ENCODE peak calls at places on chromosomes 2 and 18, in five cellular contexts. V, A, Z, E and R are unnamed samples.

GRCh38 chr2:221203846-221204245 is 368.3 kb downstream of the EPHA4 start:
- DNase-seq in Z (no peak), A (no peak), E (peak; percentile 27), V (no peak), R (no peak)

GRCh38 chr2:129936334-129936934 is 43.0 kb upstream of the RAB6C start:
- DNase-seq in A (no peak), Z (no peak), V (no peak), E (no peak), R (peak; percentile 81)

GRCh38 chr18:45014047-45014501 is 333.4 kb downstream of the SETBP1 start:
- DNase-seq in V (peak; percentile 82), E (no peak), A (no peak), Z (peak; percentile 69), R (no peak)

GRCh38 chr2:112491946-112492345 is 10.0 kb downstream of the TTL start:
- DNase-seq in A (no peak), E (no peak), Z (no peak), V (no peak), R (no peak)

GRCh38 chr2:154291511-154291910 is 407.0 kb upstream of the KCNJ3 start:
- DNase-seq in V (no peak), Z (no peak), A (no peak), E (no peak), R (no peak)

GRCh38 chr2:128381001-128381938 is 62.6 kb upstream of the HS6ST1 start:
- DNase-seq in Z (peak; percentile 21), V (no peak), E (peak; percentile 5), A (no peak), R (peak; percentile 34)

GRCh38 chr2:204274991-204275390 is 270.3 kb upstream of the PARD3B start:
- DNase-seq in Z (no peak), A (no peak), E (no peak), V (no peak), R (no peak)

GRCh38 chr18:73774836-73775509 is 372.7 kb downstream of the FBXO15 start:
- DNase-seq in Z (peak; percentile 23), V (no peak), A (no peak), E (peak; percentile 52), R (peak; percentile 59)

GRCh38 chr2:188678921-188679320 is 295.3 kb upstream of the COL3A1 start:
- DNase-seq in A (no peak), V (peak; percentile 76), E (no peak), Z (no peak), R (no peak)

GRCh38 chr18:39909706-39910105 is 2045.3 kb upstream of the PIK3C3 start:
- DNase-seq in A (no peak), V (no peak), Z (no peak), E (no peak), R (no peak)

GRCh38 chr18:9079863-9080528 is 22.5 kb upstream of the NDUFV2 start:
- DNase-seq in A (no peak), Z (no peak), V (no peak), E (no peak), R (no peak)

GRCh38 chr2:95072424-95072823 is 46.9 kb downstream of the MAL start:
- DNase-seq in E (no peak), A (no peak), Z (no peak), V (no peak), R (no peak)

GRCh38 chr2:50674876-50675275 is 357.1 kb downstream of the NRXN1 start:
- DNase-seq in A (no peak), E (no peak), V (no peak), Z (no peak), R (no peak)

GRCh38 chr2:83967854-83968253 is 491.2 kb downstream of the SUCLG1 start:
- DNase-seq in E (no peak), V (no peak), Z (no peak), A (peak; percentile 15), R (no peak)

GRCh38 chr18:77061946-77062517 is 70.6 kb downstream of the MBP start:
- DNase-seq in E (no peak), V (no peak), A (no peak), Z (no peak), R (peak; percentile 38)

GRCh38 chr2:235234711-235235110 is 259.1 kb upstream of the AGAP1 start:
- DNase-seq in Z (no peak), A (no peak), E (no peak), V (peak; percentile 22), R (no peak)

GRCh38 chr2:40292291-40292690 is 159.6 kb downstream of the SLC8A1 start:
- DNase-seq in A (no peak), E (no peak), Z (no peak), V (no peak), R (no peak)

GRCh38 chr2:178895171-178895570 is 87.9 kb upstream of the TTN start:
- DNase-seq in A (no peak), V (no peak), E (no peak), Z (no peak), R (no peak)

GRCh38 chr2:15890936-15891905 is 49.1 kb upstream of the MYCN start:
- DNase-seq in V (no peak), E (no peak), A (no peak), Z (no peak), R (peak; percentile 23)

GRCh38 chr2:172098650-172099471 is 3.8 kb downstream of the DLX2 start:
- DNase-seq in Z (no peak), V (peak; percentile 71), E (peak; percentile 48), A (no peak), R (no peak)

GRCh38 chr2:167925775-167926174 is 321.6 kb downstream of the STK39 start:
- DNase-seq in V (no peak), A (no peak), Z (no peak), E (no peak), R (no peak)

GRCh38 chr18:57440331-57441101 is 5.3 kb downstream of the ONECUT2 start:
- DNase-seq in V (no peak), Z (no peak), A (no peak), E (no peak), R (no peak)

GRCh38 chr2:236823230-236823629 is 253.6 kb downstream of the ACKR3 start:
- DNase-seq in V (no peak), E (no peak), A (no peak), Z (no peak), R (no peak)

GRCh38 chr2:25851740-25852503 is 26.4 kb downstream of the ASXL2 start:
- DNase-seq in E (no peak), Z (no peak), A (peak; percentile 41), V (peak; percentile 93), R (no peak)

DNA sequence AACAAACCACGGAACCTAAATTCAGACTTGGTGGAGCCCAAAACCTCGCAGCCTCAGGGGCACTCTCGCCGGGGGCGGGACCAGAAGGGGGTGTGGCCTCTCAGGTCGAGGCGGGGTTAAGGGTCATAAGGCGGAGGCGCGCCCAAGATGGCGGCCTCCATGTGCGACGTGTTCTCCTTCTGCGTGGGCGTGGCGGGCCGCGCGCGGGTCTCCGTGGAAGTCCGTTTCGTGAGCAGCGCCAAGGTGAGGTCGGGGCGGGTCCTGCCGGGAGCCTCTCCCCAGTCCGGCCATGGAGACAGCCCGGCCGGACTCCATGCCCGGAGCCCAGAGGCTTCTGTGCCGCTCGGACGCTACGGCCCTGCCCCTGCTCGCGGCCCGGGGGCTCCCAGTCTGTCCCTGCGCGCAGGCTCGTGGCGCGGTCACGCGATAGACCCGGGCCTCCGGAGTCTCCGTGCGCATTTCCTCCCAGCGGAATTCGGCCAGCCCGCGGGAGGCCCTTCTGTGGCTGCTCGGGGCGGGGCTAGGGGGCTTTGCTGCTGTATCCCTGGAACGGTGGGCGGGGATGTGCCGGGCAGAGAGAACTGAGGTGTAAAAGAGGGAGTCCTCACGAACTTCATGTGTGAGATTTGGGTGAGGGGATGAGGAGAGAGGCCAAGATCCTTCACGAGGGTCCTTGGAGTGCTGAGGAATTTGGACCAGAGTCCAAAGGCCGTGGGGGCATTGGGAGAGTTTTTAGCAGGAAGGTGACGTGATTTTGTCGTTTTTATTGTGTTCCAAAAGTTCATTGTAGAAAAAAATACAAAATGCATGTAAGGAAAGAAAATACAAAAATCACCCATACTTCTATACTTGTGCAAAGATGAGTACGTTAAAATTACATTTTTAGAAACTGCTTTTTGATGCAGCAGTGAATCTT is at the start of gene SMYD5:
- DNase-seq in Z (peak; percentile 89), V (peak; percentile 72), E (peak; percentile 88), A (peak; percentile 69), R (peak; percentile 95)
- TF ChIP-seq POLR2A in Z (peak; percentile 54), V (peak; percentile 88), E (peak; percentile 69), A (peak; percentile 39), R (no peak)

GRCh38 chr2:158600155-158600802 is 143.5 kb downstream of the PKP4 start:
- DNase-seq in A (no peak), V (peak; percentile 95), E (peak; percentile 44), Z (no peak), R (peak; percentile 54)

GRCh38 chr2:158602027-158602426 is 145.3 kb downstream of the PKP4 start:
- DNase-seq in A (no peak), Z (no peak), V (no peak), E (peak; percentile 61), R (no peak)

GRCh38 chr2:158599609-158600008 is 142.9 kb downstream of the PKP4 start:
- DNase-seq in V (no peak), Z (no peak), A (no peak), E (no peak), R (no peak)

GRCh38 chr2:158603205-158603604 is 146.5 kb downstream of the PKP4 start:
- DNase-seq in A (no peak), Z (no peak), E (no peak), V (no peak), R (no peak)

DNA sequence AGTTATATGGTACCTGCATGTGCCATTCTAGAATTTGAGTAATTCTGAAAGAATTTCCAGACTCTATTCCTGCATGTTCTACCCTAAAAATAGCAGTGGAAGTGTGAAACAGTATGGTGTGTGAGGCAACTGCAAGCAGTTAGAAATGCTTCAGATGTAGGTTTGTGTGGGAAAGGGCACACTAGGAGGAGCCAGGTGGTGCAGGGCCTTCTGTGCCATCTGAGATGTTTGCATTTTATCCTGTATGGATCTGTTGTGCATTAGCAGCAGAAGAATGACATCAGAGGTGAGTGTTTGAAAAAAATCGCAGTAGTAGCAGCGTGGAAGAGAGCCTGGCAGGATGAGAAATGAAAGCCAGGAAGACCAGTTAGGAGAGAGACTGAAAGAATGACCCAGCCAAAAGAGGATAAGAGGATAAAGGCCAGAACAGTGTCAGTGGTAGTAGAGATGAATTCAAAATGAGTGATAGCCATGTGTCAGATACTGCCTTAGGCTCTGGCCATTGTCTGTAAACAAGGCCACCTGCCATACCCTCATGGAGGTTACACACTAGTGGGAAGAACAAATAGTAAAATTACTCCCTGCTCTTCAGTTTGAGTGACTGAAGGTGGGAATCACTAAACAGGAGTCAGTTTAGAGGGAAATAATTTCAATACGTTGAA is 142.2 kb downstream of the PKP4 start:
- DNase-seq in V (peak; percentile 20), E (no peak), A (no peak), Z (no peak), R (no peak)
- H3K27ac ChIP-seq in V (no peak overlapping the region), E (no peak overlapping the region), A (no peak overlapping the region), Z (peak overlapping the region; percentile 24), R (no peak overlapping the region)

DNA sequence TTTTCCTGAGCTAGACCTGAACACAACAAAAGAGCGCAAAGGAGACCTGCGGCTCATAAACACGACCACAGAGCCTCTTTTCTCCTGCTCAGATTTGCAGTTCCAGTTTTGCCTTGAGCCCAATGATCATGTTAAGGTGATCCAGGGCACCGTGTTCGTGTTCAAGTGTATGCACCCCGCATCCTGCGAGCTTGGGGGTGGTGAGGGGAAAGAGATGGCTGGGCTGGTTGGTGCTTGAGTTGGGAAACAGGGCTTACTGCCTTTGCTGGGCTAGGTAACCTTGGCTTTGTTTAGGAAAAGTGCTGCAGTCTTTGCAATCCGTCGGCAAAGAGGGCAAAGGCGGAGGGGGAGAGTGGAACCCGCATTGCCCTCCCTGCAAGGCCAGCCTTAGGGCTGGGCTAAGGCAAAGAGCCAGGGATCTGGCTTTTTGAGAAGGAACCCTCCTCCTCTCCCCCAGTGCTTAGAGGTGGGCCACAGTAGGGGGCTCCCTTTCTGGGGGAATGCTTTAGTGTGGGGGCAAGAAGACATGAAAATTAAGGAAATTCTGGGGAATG is 1.3 kb downstream of the HOXD10 start:
- DNase-seq in A (no peak), V (no peak), Z (no peak), E (no peak), R (no peak)
- H3K27me3 ChIP-seq in A (no peaks in the 10 kb centered on the region), V (peaks cover 94% of the 10 kb centered on the region), Z (no peaks in the 10 kb centered on the region), E (peaks cover 75% of the 10 kb centered on the region), R (no peaks in the 10 kb centered on the region)

GRCh38 chr2:38665854-38666577 is at the start of gene GALM:
- DNase-seq in V (peak; percentile 96), E (peak; percentile 92), Z (peak; percentile 85), A (peak; percentile 92), R (peak; percentile 89)
- TF ChIP-seq POLR2A in V (no peak), E (peak; percentile 82), Z (peak; percentile 45), A (peak; percentile 62), R (no peak)